ENCODE peak calls at places on chromosomes 6 and 20, in six cellular contexts. J is HepG2, H is A549, M is K562, B is NB4, D is GM12878. Q is an unnamed sample.

GRCh38 chr20:45095753-45096371 is 5.1 kb downstream of the KCNS1 start:
- DNase-seq in J (peak), H (peak), M (peak), B (peak), D (peak), Q (peak)

GRCh38 chr6:96743496-96743895 is 93.8 kb downstream of the GPR63 start:
- DNase-seq in J (no peak), H (no peak), M (no peak), B (no peak), D (no peak), Q (no peak)

GRCh38 chr20:59342017-59342957 is 41.9 kb downstream of the EDN3 start:
- DNase-seq in J (no peak), H (no peak), M (no peak), B (peak), D (no peak), Q (no peak)

GRCh38 chr20:26218301-26218700 is 521.6 kb upstream of the ZNF337 start:
- DNase-seq in J (no peak), H (no peak), M (no peak), B (no peak), D (no peak), Q (no peak)

GRCh38 chr6:74657033-74657432 is 548.8 kb downstream of the COL12A1 start:
- DNase-seq in J (no peak), H (no peak), M (no peak), B (no peak), D (no peak), Q (no peak)

GRCh38 chr6:158028876-158029275 is 47.2 kb downstream of the SYNJ2 start:
- DNase-seq in J (no peak), H (no peak), M (no peak), B (no peak), D (no peak), Q (no peak)

GRCh38 chr6:41780623-41781301 is at the start of gene PRICKLE4:
- DNase-seq in J (no peak), H (peak), M (peak), B (peak), D (no peak), Q (peak)

GRCh38 chr6:143368426-143368825 is 82.1 kb downstream of the ADAT2 start:
- DNase-seq in J (no peak), H (no peak), M (peak), B (peak), D (peak), Q (no peak)

GRCh38 chr6:111263837-111264236 is 176.5 kb downstream of the SLC16A10 start:
- DNase-seq in J (no peak), H (no peak), M (peak), B (peak), D (no peak), Q (peak)

GRCh38 chr6:88983532-88983931 is 20.1 kb upstream of the RNGTT start:
- DNase-seq in J (no peak), H (peak), M (no peak), B (peak), D (no peak), Q (peak)

GRCh38 chr20:49368596-49368995 is 90.7 kb upstream of the ZNFX1 start:
- DNase-seq in J (no peak), H (no peak), M (no peak), B (no peak), D (no peak), Q (no peak)

GRCh38 chr6:20092071-20092566 is 120.2 kb downstream of the MBOAT1 start:
- DNase-seq in J (peak), H (peak), M (peak), B (peak), D (peak), Q (peak)

GRCh38 chr6:145548941-145549652 is 186.2 kb downstream of the EPM2A start:
- DNase-seq in J (no peak), H (no peak), M (no peak), B (no peak), D (no peak), Q (no peak)

GRCh38 chr6:16739329-16739801 is 21.9 kb downstream of the ATXN1 start:
- DNase-seq in J (peak), H (no peak), M (no peak), B (no peak), D (no peak), Q (no peak)

GRCh38 chr6:21593927-21594421 is 423 bp downstream of the SOX4 start:
- DNase-seq in J (peak), H (no peak), M (no peak), B (peak), D (no peak), Q (no peak)

GRCh38 chr20:1562622-1563021 is 5.1 kb upstream of the SIRPD start:
- DNase-seq in J (peak), H (no peak), M (no peak), B (peak), D (no peak), Q (peak)

GRCh38 chr6:14142816-14143215 is 25.2 kb downstream of the CD83 start:
- DNase-seq in J (no peak), H (no peak), M (no peak), B (no peak), D (no peak), Q (no peak)

GRCh38 chr6:105757512-105758200 is 328.5 kb upstream of the PRDM1 start:
- DNase-seq in J (peak), H (no peak), M (no peak), B (no peak), D (peak), Q (no peak)

GRCh38 chr6:169451065-169451840 is 197.6 kb upstream of the THBS2 start:
- DNase-seq in J (no peak), H (no peak), M (no peak), B (no peak), D (no peak), Q (no peak)

GRCh38 chr6:40326689-40327404 is 260.3 kb downstream of the LRFN2 start:
- DNase-seq in J (no peak), H (no peak), M (no peak), B (no peak), D (no peak), Q (no peak)

GRCh38 chr6:11806561-11807317 is 28.1 kb upstream of the ADTRP start:
- DNase-seq in J (no peak), H (no peak), M (no peak), B (no peak), D (no peak), Q (no peak)

GRCh38 chr6:134447883-134448387 is 130.0 kb upstream of the SGK1 start:
- DNase-seq in J (no peak), H (no peak), M (no peak), B (no peak), D (no peak), Q (peak)
- TF ChIP-seq MYC in J (no peak), H (no peak), M (no peak), B (no peak), D (no peak), Q (no peak)

DNA sequence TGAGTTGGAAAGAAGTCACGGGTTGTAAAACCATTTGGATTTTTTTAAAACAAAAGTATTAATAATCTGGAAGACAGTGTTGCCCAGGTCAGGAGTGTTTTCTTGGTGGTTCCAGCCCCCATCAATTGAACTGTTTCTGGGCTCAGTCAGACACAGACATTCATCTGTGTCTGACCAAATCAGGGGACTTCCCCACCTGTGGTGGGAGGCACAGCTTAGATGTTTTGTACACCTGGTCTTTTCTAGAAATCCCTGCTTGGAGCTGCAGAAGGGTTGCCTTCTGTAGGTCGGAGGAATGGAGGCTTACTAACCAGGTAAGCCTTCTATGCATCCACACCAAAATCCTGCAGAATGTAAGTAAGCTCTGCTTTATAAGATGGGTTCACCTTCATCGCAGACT is 63.6 kb downstream of the CDS2 start:
- DNase-seq in J (no peak), H (no peak), M (no peak), B (no peak), D (no peak), Q (no peak)
- TF ChIP-seq MYC in J (no peak), H (no peak), M (no peak), B (no peak), D (no peak), Q (no peak)

GRCh38 chr6:151414641-151415260 is 23.4 kb upstream of the ZBTB2 start:
- DNase-seq in J (no peak), H (no peak), M (no peak), B (no peak), D (no peak), Q (no peak)
- TF ChIP-seq MYC in J (no peak), H (no peak), M (no peak), B (no peak), D (no peak), Q (no peak)

GRCh38 chr6:112289039-112289566 is 34.7 kb upstream of the LAMA4 start:
- DNase-seq in J (no peak), H (no peak), M (no peak), B (no peak), D (no peak), Q (no peak)
- TF ChIP-seq MYC in J (no peak), H (no peak), M (no peak), B (no peak), D (no peak), Q (no peak)

GRCh38 chr6:108897371-108897770 is 49.1 kb downstream of the ARMC2 start:
- DNase-seq in J (no peak), H (no peak), M (no peak), B (no peak), D (no peak), Q (peak)
- TF ChIP-seq MYC in J (no peak), H (no peak), M (no peak), B (no peak), D (no peak), Q (no peak)

DNA sequence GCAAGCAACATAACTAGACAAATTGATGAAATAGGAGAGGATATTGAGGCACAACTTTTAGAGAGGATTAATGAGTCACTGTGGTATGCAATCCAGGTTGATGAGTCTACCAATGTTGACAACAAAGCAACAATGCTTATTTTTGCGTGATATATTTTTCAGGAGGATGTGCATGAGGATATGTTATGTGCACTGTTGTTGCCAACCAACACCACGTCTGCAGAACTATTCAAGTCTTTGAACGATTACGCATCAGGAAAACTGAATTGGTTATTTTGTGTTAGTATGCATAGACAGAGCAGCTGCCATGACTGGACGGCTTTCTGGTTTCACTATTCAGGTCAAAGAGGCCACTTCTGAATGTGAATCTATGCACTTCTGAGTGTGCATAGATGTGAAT is 134.1 kb upstream of the GRIK2 start:
- DNase-seq in J (no peak), H (no peak), M (no peak), B (no peak), D (no peak), Q (no peak)
- TF ChIP-seq MYC in J (no peak), H (no peak), M (no peak), B (no peak), D (no peak), Q (no peak)

DNA sequence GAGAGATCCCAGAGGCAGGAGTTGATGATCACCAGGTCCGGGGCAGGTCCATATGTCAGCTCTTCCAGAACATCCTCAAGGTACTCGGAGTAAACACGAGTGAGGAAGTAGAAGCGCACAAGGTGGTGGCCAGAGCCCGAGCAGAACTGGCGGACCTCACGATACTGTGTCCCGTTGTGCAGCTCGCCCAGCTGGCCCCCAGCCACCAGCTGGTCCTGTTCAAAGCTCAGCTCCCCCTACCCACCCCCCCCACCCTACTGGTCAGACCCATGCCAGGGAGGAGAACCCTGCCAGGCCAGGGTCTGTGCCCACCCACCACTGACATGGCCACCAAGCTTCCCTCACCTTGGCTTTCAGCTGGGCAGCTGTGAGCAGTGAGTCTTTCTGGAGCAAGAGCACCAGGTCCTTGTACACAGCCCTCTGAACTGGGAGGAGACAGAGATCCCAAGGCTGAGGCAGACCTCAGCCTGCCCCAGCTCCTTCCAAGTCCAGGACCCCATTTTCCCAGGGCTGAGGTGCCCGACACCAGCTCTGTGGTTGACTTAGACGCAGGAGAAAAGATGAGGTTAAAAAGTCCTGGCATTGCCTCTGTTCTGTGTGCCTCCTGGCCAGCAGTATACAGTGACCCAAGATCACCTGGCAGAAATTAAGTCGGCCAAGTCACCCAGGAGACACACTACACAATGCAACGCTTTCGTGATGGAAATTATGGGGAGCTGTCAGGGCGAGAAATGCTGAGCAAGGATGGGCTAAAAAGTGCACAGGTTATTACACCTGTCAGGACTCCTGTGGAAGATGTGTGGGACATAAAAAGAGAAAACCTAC is 1.4 kb downstream of the PCED1A start:
- DNase-seq in J (no peak), H (no peak), M (peak), B (no peak), D (no peak), Q (no peak)
- TF ChIP-seq MYC in J (no peak), H (no peak), M (no peak), B (no peak), D (no peak), Q (no peak)

GRCh38 chr6:118710616-118711015 is 59.2 kb upstream of the CEP85L start:
- DNase-seq in J (no peak), H (no peak), M (no peak), B (no peak), D (no peak), Q (no peak)

GRCh38 chr6:118708055-118708454 is 56.7 kb upstream of the CEP85L start:
- DNase-seq in J (no peak), H (no peak), M (peak), B (no peak), D (no peak), Q (peak)

GRCh38 chr6:118708736-118709135 is 57.3 kb upstream of the CEP85L start:
- DNase-seq in J (no peak), H (no peak), M (no peak), B (no peak), D (no peak), Q (no peak)

GRCh38 chr6:118712955-118713354 is 61.6 kb upstream of the CEP85L start:
- DNase-seq in J (no peak), H (no peak), M (no peak), B (no peak), D (no peak), Q (no peak)

DNA sequence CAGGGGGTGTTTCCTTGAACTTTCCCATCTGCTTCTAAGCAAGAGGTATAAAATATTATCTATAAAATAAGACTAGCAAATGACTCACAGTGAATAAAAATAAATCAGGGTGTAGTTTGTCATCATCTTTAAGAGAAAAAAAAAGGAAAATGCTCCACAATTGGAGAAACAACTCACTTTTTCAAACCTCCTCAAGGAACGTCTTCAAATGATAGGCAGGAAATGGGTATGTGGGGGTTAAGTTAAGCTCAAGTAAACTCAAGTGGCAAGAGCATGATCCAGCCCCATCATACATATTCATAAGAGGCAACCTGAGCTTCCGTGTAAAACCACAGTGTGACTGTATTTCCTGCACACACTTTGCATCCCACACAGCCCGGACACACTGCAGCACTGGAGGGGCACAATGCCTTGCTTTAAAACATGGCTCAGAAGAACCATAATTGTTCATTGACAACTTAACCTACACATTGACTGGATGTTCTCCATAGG is 58.5 kb upstream of the CEP85L start:
- DNase-seq in J (no peak), H (no peak), M (peak), B (peak), D (peak), Q (no peak)
- TF ChIP-seq MYC in J (no peak), H (no peak), M (no peak), B (no peak), D (no peak), Q (no peak)